ENCODE peak calls at places on chromosomes 7 and 10, in six cellular contexts. One of them, this sample, is unnamed.

GRCh38 chr7:10429516-10429915 is 544.2 kb upstream of the PHF14 start:
- DNase-seq in kidney: no peak
- DNase-seq in choroid plexus epithelial cell: no peak
- DNase-seq in non-pigmented ciliary epithelial cell: no peak
- DNase-seq in stimulated activated CD4-positive, alpha-beta T cell treated with anti-CD3 and anti-CD28 coated beads, Interleukin-4, amount 100 ng/mL, for 1 hour: no peak
- DNase-seq in left ventricle myocardium inferior: no peak
- DNase-seq in this sample: no peak

GRCh38 chr10:132659206-132660091 is 121.9 kb downstream of the INPP5A start:
- DNase-seq in stimulated activated CD4-positive, alpha-beta T cell treated with anti-CD3 and anti-CD28 coated beads, Interleukin-4, amount 100 ng/mL, for 1 hour: no peak
- DNase-seq in left ventricle myocardium inferior: peak
- DNase-seq in kidney: no peak
- DNase-seq in non-pigmented ciliary epithelial cell: no peak
- DNase-seq in choroid plexus epithelial cell: no peak
- DNase-seq in this sample: no peak

GRCh38 chr10:72665925-72666324 is 26.0 kb upstream of the MCU start:
- DNase-seq in choroid plexus epithelial cell: no peak
- DNase-seq in non-pigmented ciliary epithelial cell: no peak
- DNase-seq in left ventricle myocardium inferior: no peak
- DNase-seq in kidney: no peak
- DNase-seq in stimulated activated CD4-positive, alpha-beta T cell treated with anti-CD3 and anti-CD28 coated beads, Interleukin-4, amount 100 ng/mL, for 1 hour: no peak
- DNase-seq in this sample: no peak

GRCh38 chr7:1259621-1260020 is 26.9 kb downstream of the UNCX start:
- DNase-seq in kidney: peak
- DNase-seq in non-pigmented ciliary epithelial cell: no peak
- DNase-seq in stimulated activated CD4-positive, alpha-beta T cell treated with anti-CD3 and anti-CD28 coated beads, Interleukin-4, amount 100 ng/mL, for 1 hour: no peak
- DNase-seq in choroid plexus epithelial cell: no peak
- DNase-seq in left ventricle myocardium inferior: no peak
- DNase-seq in this sample: no peak

GRCh38 chr7:32406386-32406785 is 83.8 kb downstream of the LSM5 start:
- DNase-seq in kidney: no peak
- DNase-seq in left ventricle myocardium inferior: no peak
- DNase-seq in choroid plexus epithelial cell: no peak
- DNase-seq in stimulated activated CD4-positive, alpha-beta T cell treated with anti-CD3 and anti-CD28 coated beads, Interleukin-4, amount 100 ng/mL, for 1 hour: no peak
- DNase-seq in non-pigmented ciliary epithelial cell: no peak
- DNase-seq in this sample: no peak

GRCh38 chr7:108770981-108771728 is 201.5 kb downstream of the DNAJB9 start:
- DNase-seq in stimulated activated CD4-positive, alpha-beta T cell treated with anti-CD3 and anti-CD28 coated beads, Interleukin-4, amount 100 ng/mL, for 1 hour: no peak
- DNase-seq in non-pigmented ciliary epithelial cell: no peak
- DNase-seq in left ventricle myocardium inferior: no peak
- DNase-seq in choroid plexus epithelial cell: no peak
- DNase-seq in kidney: no peak
- DNase-seq in this sample: no peak

GRCh38 chr10:112951349-112952281 is 1.6 kb downstream of the TCF7L2 start:
- DNase-seq in choroid plexus epithelial cell: peak
- DNase-seq in kidney: peak
- DNase-seq in stimulated activated CD4-positive, alpha-beta T cell treated with anti-CD3 and anti-CD28 coated beads, Interleukin-4, amount 100 ng/mL, for 1 hour: peak
- DNase-seq in non-pigmented ciliary epithelial cell: no peak
- DNase-seq in left ventricle myocardium inferior: peak
- DNase-seq in this sample: peak

GRCh38 chr7:22295402-22296264 is 61.3 kb downstream of the RAPGEF5 start:
- DNase-seq in stimulated activated CD4-positive, alpha-beta T cell treated with anti-CD3 and anti-CD28 coated beads, Interleukin-4, amount 100 ng/mL, for 1 hour: no peak
- DNase-seq in left ventricle myocardium inferior: no peak
- DNase-seq in kidney: no peak
- DNase-seq in non-pigmented ciliary epithelial cell: no peak
- DNase-seq in choroid plexus epithelial cell: peak
- DNase-seq in this sample: no peak

GRCh38 chr7:22545539-22545938 is 45.6 kb upstream of the STEAP1B start:
- DNase-seq in choroid plexus epithelial cell: no peak
- DNase-seq in stimulated activated CD4-positive, alpha-beta T cell treated with anti-CD3 and anti-CD28 coated beads, Interleukin-4, amount 100 ng/mL, for 1 hour: no peak
- DNase-seq in left ventricle myocardium inferior: no peak
- DNase-seq in kidney: no peak
- DNase-seq in non-pigmented ciliary epithelial cell: no peak
- DNase-seq in this sample: no peak

GRCh38 chr7:152902054-152902453 is 142.5 kb downstream of the ACTR3B start:
- DNase-seq in left ventricle myocardium inferior: no peak
- DNase-seq in kidney: no peak
- DNase-seq in non-pigmented ciliary epithelial cell: no peak
- DNase-seq in choroid plexus epithelial cell: no peak
- DNase-seq in stimulated activated CD4-positive, alpha-beta T cell treated with anti-CD3 and anti-CD28 coated beads, Interleukin-4, amount 100 ng/mL, for 1 hour: no peak
- DNase-seq in this sample: no peak

GRCh38 chr10:101303087-101303753 is 50.7 kb upstream of the BTRC start:
- DNase-seq in left ventricle myocardium inferior: no peak
- DNase-seq in stimulated activated CD4-positive, alpha-beta T cell treated with anti-CD3 and anti-CD28 coated beads, Interleukin-4, amount 100 ng/mL, for 1 hour: no peak
- DNase-seq in kidney: no peak
- DNase-seq in non-pigmented ciliary epithelial cell: no peak
- DNase-seq in choroid plexus epithelial cell: no peak
- DNase-seq in this sample: no peak

GRCh38 chr7:94620703-94621118 is 35.2 kb downstream of the SGCE start:
- DNase-seq in stimulated activated CD4-positive, alpha-beta T cell treated with anti-CD3 and anti-CD28 coated beads, Interleukin-4, amount 100 ng/mL, for 1 hour: peak
- DNase-seq in left ventricle myocardium inferior: peak
- DNase-seq in non-pigmented ciliary epithelial cell: peak
- DNase-seq in kidney: peak
- DNase-seq in choroid plexus epithelial cell: peak
- DNase-seq in this sample: peak

GRCh38 chr10:110444009-110444347 is 53.7 kb upstream of the DUSP5 start:
- DNase-seq in left ventricle myocardium inferior: peak
- DNase-seq in kidney: no peak
- DNase-seq in non-pigmented ciliary epithelial cell: no peak
- DNase-seq in stimulated activated CD4-positive, alpha-beta T cell treated with anti-CD3 and anti-CD28 coated beads, Interleukin-4, amount 100 ng/mL, for 1 hour: no peak
- DNase-seq in choroid plexus epithelial cell: no peak
- DNase-seq in this sample: no peak

GRCh38 chr7:75915416-75916156 is 631 bp downstream of the POR start:
- DNase-seq in kidney: peak
- DNase-seq in choroid plexus epithelial cell: peak
- DNase-seq in left ventricle myocardium inferior: no peak
- DNase-seq in non-pigmented ciliary epithelial cell: no peak
- DNase-seq in stimulated activated CD4-positive, alpha-beta T cell treated with anti-CD3 and anti-CD28 coated beads, Interleukin-4, amount 100 ng/mL, for 1 hour: peak
- DNase-seq in this sample: peak

GRCh38 chr7:27210441-27211083 is 10.7 kb upstream of the HOXA13 start:
- DNase-seq in kidney: no peak
- DNase-seq in non-pigmented ciliary epithelial cell: no peak
- DNase-seq in choroid plexus epithelial cell: peak
- DNase-seq in stimulated activated CD4-positive, alpha-beta T cell treated with anti-CD3 and anti-CD28 coated beads, Interleukin-4, amount 100 ng/mL, for 1 hour: peak
- DNase-seq in left ventricle myocardium inferior: no peak
- DNase-seq in this sample: peak

GRCh38 chr10:48462482-48463020 is 142.3 kb downstream of the ARHGAP22 start:
- DNase-seq in left ventricle myocardium inferior: no peak
- DNase-seq in non-pigmented ciliary epithelial cell: no peak
- DNase-seq in kidney: peak
- DNase-seq in choroid plexus epithelial cell: no peak
- DNase-seq in stimulated activated CD4-positive, alpha-beta T cell treated with anti-CD3 and anti-CD28 coated beads, Interleukin-4, amount 100 ng/mL, for 1 hour: no peak
- DNase-seq in this sample: no peak

This sample was measured in HT-29.